ENCODE peak calls at places on chromosomes 13 and 19, in five cellular contexts. Y is right lobe of liver, R is type B pancreatic cell, H is nephron progenitor cell, L is choroid plexus epithelial cell. M is an unnamed sample.

GRCh38 chr13:67650471-67650870 is 420.3 kb upstream of the PCDH9 start:
- DNase-seq in Y (no peak), R (no peak), H (no peak), L (peak), M (no peak)

GRCh38 chr13:30033681-30034447 is 183.4 kb upstream of the UBL3 start:
- DNase-seq in Y (no peak), R (no peak), H (no peak), L (peak), M (no peak)

GRCh38 chr19:29610574-29611271 is 4.6 kb downstream of the POP4 start:
- DNase-seq in Y (peak), R (peak), H (peak), L (peak), M (peak)

GRCh38 chr13:113152894-113153809 is 5.3 kb upstream of the PROZ start:
- DNase-seq in Y (peak), R (peak), H (peak), L (peak), M (peak)

GRCh38 chr19:19460761-19461265 is 54.5 kb downstream of the TSSK6 start:
- DNase-seq in Y (peak), R (no peak), H (peak), L (no peak), M (no peak)

GRCh38 chr13:25525884-25526283 is 154.1 kb downstream of the ATP8A2 start:
- DNase-seq in Y (no peak), R (no peak), H (no peak), L (no peak), M (no peak)

GRCh38 chr19:46374526-46375475 is 27.9 kb downstream of the PPP5C start:
- DNase-seq in Y (peak), R (no peak), H (no peak), L (no peak), M (no peak)

GRCh38 chr19:7386308-7386707 is 37.6 kb downstream of the ARHGEF18 start:
- DNase-seq in Y (no peak), R (no peak), H (no peak), L (no peak), M (no peak)

GRCh38 chr13:106570354-106570822 is 2.5 kb upstream of the ARGLU1 start:
- DNase-seq in Y (peak), R (no peak), H (peak), L (peak), M (peak)

GRCh38 chr19:5046339-5047039 is 77.6 kb downstream of the KDM4B start:
- DNase-seq in Y (no peak), R (no peak), H (no peak), L (peak), M (no peak)

GRCh38 chr19:47081095-47081494 is 32.5 kb downstream of the ZC3H4 start:
- DNase-seq in Y (no peak), R (no peak), H (no peak), L (no peak), M (no peak)

GRCh38 chr13:29369060-29369743 is 226.3 kb downstream of the SLC7A1 start:
- DNase-seq in Y (no peak), R (no peak), H (peak), L (peak), M (peak)

GRCh38 chr19:16435999-16436650 is 35.6 kb downstream of the EPS15L1 start:
- DNase-seq in Y (no peak), R (no peak), H (no peak), L (peak), M (no peak)

GRCh38 chr19:16381756-16382401 is 57.3 kb downstream of the KLF2 start:
- DNase-seq in Y (peak), R (no peak), H (no peak), L (no peak), M (no peak)

GRCh38 chr13:48874165-48874564 is 101.5 kb upstream of the FNDC3A start:
- DNase-seq in Y (no peak), R (no peak), H (no peak), L (no peak), M (no peak)

GRCh38 chr13:41563501-41564001 is 106.2 kb downstream of the RGCC start:
- DNase-seq in Y (no peak), R (no peak), H (no peak), L (peak), M (no peak)

GRCh38 chr13:29936051-29936813 is 85.8 kb upstream of the UBL3 start:
- DNase-seq in Y (no peak), R (no peak), H (no peak), L (no peak), M (no peak)

GRCh38 chr13:113848020-113848419 is 15.9 kb downstream of the GAS6 start:
- DNase-seq in Y (no peak), R (peak), H (no peak), L (no peak), M (no peak)

GRCh38 chr19:5719274-5719960 is 529 bp downstream of the LONP1 start:
- DNase-seq in Y (no peak), R (no peak), H (no peak), L (peak), M (no peak)

GRCh38 chr19:54096642-54097106 is 3.9 kb downstream of the OSCAR start:
- DNase-seq in Y (no peak), R (no peak), H (no peak), L (peak), M (no peak)

GRCh38 chr13:77740931-77741586 is 43.6 kb downstream of the SLAIN1 start:
- DNase-seq in Y (no peak), R (no peak), H (no peak), L (no peak), M (no peak)

GRCh38 chr19:7554990-7555864 is 19.7 kb downstream of the PNPLA6 start:
- DNase-seq in Y (no peak), R (no peak), H (peak), L (no peak), M (no peak)

GRCh38 chr19:41351339-41352245 is 2.1 kb downstream of the TGFB1 start:
- DNase-seq in Y (peak), R (no peak), H (peak), L (peak), M (no peak)

GRCh38 chr13:113182046-113182445 is 23.6 kb downstream of the PROZ start:
- DNase-seq in Y (no peak), R (no peak), H (no peak), L (peak), M (no peak)

GRCh38 chr13:26257049-26257448 is 3.1 kb downstream of the CDK8 start:
- DNase-seq in Y (no peak), R (no peak), H (no peak), L (no peak), M (no peak)

GRCh38 chr19:10603873-10604459 is 16.9 kb upstream of the AP1M2 start:
- DNase-seq in Y (no peak), R (no peak), H (no peak), L (peak), M (no peak)

GRCh38 chr19:5214371-5214770 is 126.2 kb downstream of the PTPRS start:
- DNase-seq in Y (no peak), R (no peak), H (no peak), L (no peak), M (no peak)

GRCh38 chr13:99037756-99038155 is 59.9 kb upstream of the DOCK9 start:
- DNase-seq in Y (no peak), R (no peak), H (no peak), L (no peak), M (no peak)

GRCh38 chr19:2627319-2627829 is 75.1 kb downstream of the GNG7 start:
- DNase-seq in Y (peak), R (no peak), H (no peak), L (peak), M (no peak)

GRCh38 chr13:32080328-32080744 is 48.8 kb downstream of the FRY start:
- DNase-seq in Y (no peak), R (no peak), H (no peak), L (no peak), M (no peak)

GRCh38 chr13:109737606-109738005 is 48.8 kb downstream of the IRS2 start:
- DNase-seq in Y (no peak), R (no peak), H (no peak), L (no peak), M (no peak)

GRCh38 chr13:20579193-20579592 is 12.2 kb downstream of the IFT88 start:
- DNase-seq in Y (no peak), R (no peak), H (no peak), L (no peak), M (no peak)

GRCh38 chr19:28855216-28855615 is 357.7 kb downstream of the UQCRFS1 start:
- DNase-seq in Y (no peak), R (no peak), H (no peak), L (no peak), M (no peak)

GRCh38 chr19:32735936-32736335 is 16.4 kb downstream of the TDRD12 start:
- DNase-seq in Y (no peak), R (no peak), H (no peak), L (no peak), M (no peak)

GRCh38 chr13:40666905-40667621 is 622 bp upstream of the FOXO1 start:
- DNase-seq in Y (peak), R (no peak), H (peak), L (no peak), M (peak)

GRCh38 chr13:109816979-109817275 is 30.5 kb upstream of the IRS2 start:
- DNase-seq in Y (no peak), R (no peak), H (no peak), L (peak), M (no peak)

GRCh38 chr13:40377783-40378182 is 288.7 kb downstream of the FOXO1 start:
- DNase-seq in Y (no peak), R (no peak), H (no peak), L (peak), M (no peak)

GRCh38 chr13:71759506-71760225 is 107.3 kb downstream of the DACH1 start:
- DNase-seq in Y (no peak), R (no peak), H (no peak), L (no peak), M (peak)

GRCh38 chr13:71751074-71751473 is 115.9 kb downstream of the DACH1 start:
- DNase-seq in Y (no peak), R (no peak), H (no peak), L (no peak), M (no peak)

GRCh38 chr13:71760226-71760591 is 106.8 kb downstream of the DACH1 start:
- DNase-seq in Y (no peak), R (no peak), H (peak), L (no peak), M (no peak)

GRCh38 chr13:71758823-71759222 is 108.2 kb downstream of the DACH1 start:
- DNase-seq in Y (no peak), R (no peak), H (peak), L (no peak), M (no peak)

GRCh38 chr13:71754407-71754974 is 112.5 kb downstream of the DACH1 start:
- DNase-seq in Y (no peak), R (no peak), H (no peak), L (peak), M (no peak)
- TF ChIP-seq CTCF in Y (no peak), R (peak), H (no peak), L (peak), M (peak)

DNA sequence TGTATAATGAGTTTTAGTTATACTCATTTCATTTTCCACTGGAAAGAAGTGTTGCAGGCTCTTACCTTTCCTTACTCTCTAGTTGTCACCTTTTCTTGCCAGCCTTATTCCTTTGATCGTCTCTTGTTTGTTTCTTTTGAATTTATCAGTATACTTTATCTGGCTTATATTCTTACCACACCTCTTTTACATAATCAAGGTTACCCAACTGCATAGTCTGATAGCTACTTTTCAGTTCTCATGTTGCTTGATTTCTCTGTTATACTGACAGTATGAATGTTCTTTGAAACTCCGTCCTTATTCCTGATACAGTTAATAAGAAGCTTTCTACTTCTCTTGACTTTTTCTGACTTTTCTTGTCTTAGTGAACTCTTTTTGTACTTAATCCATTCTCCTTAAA is 4.5 kb downstream of the NDFIP2 start:
- DNase-seq in Y (no peak), R (no peak), H (no peak), L (no peak), M (no peak)
- TF ChIP-seq CTCF in Y (no peak), R (no peak), H (no peak), L (no peak), M (no peak)

DNA sequence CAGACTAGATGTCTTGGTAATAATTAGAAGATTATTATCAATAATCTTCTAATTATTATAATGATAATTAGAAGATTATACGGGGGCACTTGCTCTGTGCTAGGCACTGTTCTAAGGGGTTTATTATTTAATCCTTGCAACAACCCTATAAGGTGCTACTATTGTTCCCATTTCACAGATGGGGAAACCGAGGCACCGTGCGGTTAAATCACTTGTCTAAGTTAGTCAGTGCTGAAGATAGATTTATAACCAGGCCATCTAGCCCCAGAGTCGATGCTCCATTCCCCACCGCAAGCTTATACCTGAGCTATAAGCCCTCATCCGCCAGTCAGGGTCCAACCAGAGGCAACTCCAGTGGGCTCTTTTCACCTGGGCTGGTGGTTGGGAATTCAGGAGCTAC is 2.0 kb upstream of the ACP7 start:
- DNase-seq in Y (no peak), R (no peak), H (no peak), L (no peak), M (no peak)
- TF ChIP-seq CTCF in Y (no peak), R (no peak), H (no peak), L (no peak), M (no peak)

GRCh38 chr13:55199132-55199531 is 1941.6 kb upstream of the PRR20A start:
- DNase-seq in Y (no peak), R (no peak), H (peak), L (no peak), M (no peak)
- TF ChIP-seq CTCF in Y (no peak), R (peak), H (peak), L (no peak), M (peak)

GRCh38 chr13:89199138-89199537 is 1528.0 kb downstream of the SLITRK5 start:
- DNase-seq in Y (no peak), R (no peak), H (no peak), L (no peak), M (no peak)
- TF ChIP-seq CTCF in Y (no peak), R (no peak), H (no peak), L (no peak), M (no peak)